ENCODE peak calls at places on chromosomes 2 and 18, in ten cellular contexts. N, F, O, B, W, D, Q, C, U and P are unnamed samples.

GRCh38 chr2:64142817-64143153 is 1.4 kb downstream of the PELI1 start:
- DNase-seq in F (no peak), B (no peak), C (peak; percentile 4), D (no peak), Q (no peak), W (no peak), N (peak; percentile 43), O (peak; percentile 18), U (no peak), P (no peak)

GRCh38 chr18:37339701-37340215 is 225.8 kb downstream of the CELF4 start:
- DNase-seq in C (no peak), O (no peak), Q (no peak), B (no peak), D (no peak), U (no peak), W (no peak), F (no peak), N (no peak), P (no peak)

GRCh38 chr2:150403457-150403856 is 84.0 kb downstream of the RND3 start:
- DNase-seq in U (no peak), N (peak; percentile 31), W (peak; percentile 86), C (no peak), F (no peak), O (no peak), B (no peak), Q (no peak), D (no peak), P (no peak)

GRCh38 chr18:78643981-78644380 is 335.6 kb upstream of the SALL3 start:
- DNase-seq in Q (no peak), C (no peak), F (no peak), U (no peak), W (no peak), O (no peak), D (no peak), N (no peak), B (no peak), P (no peak)

GRCh38 chr2:210259687-210260086 is 34.4 kb upstream of the ACADL start:
- DNase-seq in D (no peak), U (no peak), F (no peak), W (no peak), O (no peak), C (no peak), Q (no peak), N (no peak), B (no peak), P (no peak)

GRCh38 chr2:4556136-4556535 is 852.8 kb downstream of the DCDC2C start:
- DNase-seq in U (no peak), C (no peak), D (no peak), W (no peak), F (no peak), B (no peak), Q (no peak), N (no peak), O (no peak), P (no peak)

GRCh38 chr2:219335373-219335786 is 2.8 kb upstream of the RESP18 start:
- DNase-seq in F (no peak), C (peak; percentile 6), N (no peak), B (peak; percentile 45), D (no peak), W (no peak), Q (no peak), U (no peak), O (peak; percentile 16), P (no peak)

GRCh38 chr2:225282858-225283693 is 116.4 kb upstream of the NYAP2 start:
- DNase-seq in D (peak; percentile 31), U (peak; percentile 16), C (peak; percentile 41), B (peak; percentile 76), Q (peak; percentile 15), O (peak; percentile 59), F (no peak), W (peak; percentile 47), N (peak; percentile 28), P (peak; percentile 40)

GRCh38 chr18:50619833-50620232 is 59.9 kb downstream of the MAPK4 start:
- DNase-seq in N (no peak), F (no peak), C (no peak), O (no peak), D (no peak), W (no peak), U (no peak), Q (no peak), B (no peak), P (no peak)

GRCh38 chr18:4264347-4264791 is 190.7 kb downstream of the DLGAP1 start:
- DNase-seq in O (no peak), B (no peak), N (no peak), C (no peak), D (no peak), F (no peak), Q (no peak), W (peak; percentile 57), U (no peak), P (no peak)

GRCh38 chr2:130825231-130825971 is 11.3 kb upstream of the ARHGEF4 start:
- DNase-seq in U (no peak), D (no peak), W (no peak), O (no peak), Q (no peak), C (no peak), F (no peak), B (no peak), N (no peak), P (no peak)

GRCh38 chr2:187689372-187689771 is 135.1 kb upstream of the TFPI start:
- DNase-seq in O (peak; percentile 52), F (no peak), W (no peak), N (peak; percentile 55), C (peak; percentile 74), B (no peak), D (no peak), U (peak; percentile 21), Q (no peak), P (peak; percentile 48)

GRCh38 chr18:4403836-4404235 is 51.3 kb downstream of the DLGAP1 start:
- DNase-seq in N (no peak), U (no peak), B (no peak), C (no peak), Q (no peak), W (no peak), D (no peak), F (no peak), O (no peak), P (no peak)

GRCh38 chr2:168462543-168463045 is 6.5 kb downstream of the CERS6 start:
- DNase-seq in F (no peak), U (no peak), Q (no peak), C (no peak), O (peak; percentile 26), N (no peak), B (no peak), W (no peak), D (no peak), P (no peak)

GRCh38 chr2:168461942-168462331 is 5.9 kb downstream of the CERS6 start:
- DNase-seq in N (no peak), B (no peak), U (no peak), W (no peak), D (no peak), O (no peak), C (no peak), F (no peak), Q (no peak), P (no peak)

GRCh38 chr2:168459256-168459655 is 3.2 kb downstream of the CERS6 start:
- DNase-seq in O (no peak), C (no peak), U (no peak), Q (no peak), F (no peak), B (no peak), D (no peak), N (no peak), W (no peak), P (no peak)

GRCh38 chr2:168460561-168460960 is 4.5 kb downstream of the CERS6 start:
- DNase-seq in D (no peak), C (no peak), F (no peak), O (no peak), W (no peak), B (no peak), Q (no peak), N (no peak), U (no peak), P (no peak)

GRCh38 chr2:168461178-168461941 is 5.3 kb downstream of the CERS6 start:
- DNase-seq in W (no peak), O (no peak), Q (no peak), F (no peak), B (no peak), C (no peak), D (no peak), U (no peak), N (no peak), P (no peak)
- TF ChIP-seq CTCF in W (no peak), O (no peak), Q (no peak), F (no peak), B (no peak), C (no peak), D (no peak), U (no peak), N (no peak), P (no peak)

GRCh38 chr18:73093687-73094250 is 226.0 kb upstream of the NETO1 start:
- DNase-seq in U (no peak), D (peak; percentile 12), Q (no peak), O (no peak), N (no peak), W (no peak), B (no peak), F (no peak), C (peak; percentile 7), P (no peak)
- H3K4me3 ChIP-seq in U (no peak overlapping the region), D (no peak overlapping the region), Q (no peak overlapping the region), O (no peak overlapping the region), N (no peak overlapping the region), W (no peak overlapping the region), B (no peak overlapping the region), F (no peak overlapping the region), C (no peak overlapping the region), P (no peak overlapping the region)

DNA sequence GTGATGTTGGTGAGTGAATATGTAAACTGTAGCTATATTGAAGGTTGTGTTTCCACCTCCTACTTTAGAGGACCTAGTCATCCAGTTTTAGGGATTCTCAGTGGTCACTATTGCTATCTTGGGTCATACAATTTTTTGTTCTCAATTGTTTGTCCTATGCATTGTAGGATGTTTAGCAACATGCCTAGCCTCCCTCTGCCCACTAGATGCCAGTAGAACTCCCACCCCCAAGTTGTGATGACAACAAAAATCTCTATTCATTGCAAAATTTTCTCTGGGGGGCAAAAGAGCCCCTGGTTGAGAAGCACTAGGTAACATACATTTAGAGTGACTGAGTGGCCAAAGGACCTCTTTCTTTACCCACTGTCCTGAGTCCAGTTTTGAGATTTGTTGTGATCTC is 87.3 kb downstream of the LRRTM4 start:
- DNase-seq in W (no peak), C (no peak), Q (no peak), F (no peak), N (no peak), B (peak; percentile 26), D (no peak), O (no peak), U (no peak), P (no peak)
- TF ChIP-seq CTCF in W (no peak), C (no peak), Q (no peak), F (no peak), N (no peak), B (peak; percentile 74), D (no peak), O (no peak), U (no peak), P (no peak)

DNA sequence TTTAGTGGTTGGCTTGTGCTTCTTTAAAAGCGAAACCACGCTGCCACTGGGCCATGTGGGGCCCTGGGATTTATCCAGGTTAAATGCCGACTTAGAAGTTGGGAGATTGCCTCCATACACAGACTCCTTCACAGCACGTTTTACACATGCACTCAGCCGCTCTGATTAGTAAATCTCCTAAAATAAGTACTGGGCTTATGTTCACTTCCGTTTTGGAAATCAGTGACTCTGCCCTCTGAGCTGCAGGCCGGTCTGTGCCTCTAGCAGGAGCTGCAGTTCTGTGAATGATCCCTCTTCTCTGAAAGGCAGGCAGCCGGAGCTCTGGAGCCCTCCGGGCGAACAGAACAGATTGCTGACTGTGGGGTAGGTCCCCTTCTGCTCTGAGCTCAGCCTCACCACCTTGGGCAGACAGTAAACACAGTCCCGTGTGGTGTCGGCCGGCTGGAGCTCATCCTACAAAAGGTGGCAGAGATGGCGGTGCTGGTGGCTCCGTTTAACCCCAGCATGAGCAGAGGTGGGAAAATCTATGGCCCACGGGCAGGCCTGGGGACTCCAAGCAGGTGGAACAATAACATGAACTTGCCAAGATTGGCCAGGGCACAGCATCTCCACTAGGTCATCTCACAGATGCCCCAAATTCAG is 9.8 kb upstream of the RAB17 start:
- DNase-seq in F (no peak), W (no peak), U (peak; percentile 76), Q (no peak), N (peak; percentile 74), D (peak; percentile 84), C (peak; percentile 71), O (peak; percentile 66), B (no peak), P (peak; percentile 79)
- H3K4me3 ChIP-seq in F (no peak overlapping the region), W (no peak overlapping the region), U (no peak overlapping the region), Q (no peak overlapping the region), N (peak overlapping the region; percentile 3), D (peak overlapping the region; percentile 29), C (no peak overlapping the region), O (no peak overlapping the region), B (no peak overlapping the region), P (no peak overlapping the region)